ENCODE peak calls at places on chromosomes 3 and 15, in six cellular contexts. F, A, C, T, B and M are unnamed samples.

GRCh38 chr3:104273046-104273649 is 1093.6 kb upstream of the ALCAM start:
- DNase-seq in B (peak), C (no peak), T (no peak), A (no peak), F (peak), M (no peak)

GRCh38 chr3:146449076-146449475 is 20.3 kb downstream of the PLSCR2 start:
- DNase-seq in C (no peak), T (no peak), A (no peak), B (no peak), F (no peak), M (no peak)

GRCh38 chr15:90871716-90872480 is 3.5 kb downstream of the FURIN start:
- DNase-seq in T (no peak), B (peak), F (peak), A (no peak), C (no peak), M (no peak)

GRCh38 chr3:162217603-162218002 is 721.0 kb downstream of the OTOL1 start:
- DNase-seq in B (no peak), C (no peak), A (no peak), T (no peak), F (no peak), M (no peak)

GRCh38 chr3:131735121-131735520 is 232.3 kb upstream of the MRPL3 start:
- DNase-seq in C (no peak), A (no peak), F (no peak), T (no peak), B (no peak), M (no peak)

GRCh38 chr3:110413807-110414748 is 657.5 kb upstream of the NECTIN3 start:
- DNase-seq in B (peak), T (no peak), C (no peak), A (no peak), F (no peak), M (no peak)

GRCh38 chr3:122902326-122902725 is 107.5 kb downstream of the SLC49A4 start:
- DNase-seq in A (no peak), C (no peak), T (no peak), F (no peak), B (no peak), M (no peak)

GRCh38 chr15:36161108-36161507 is 418.3 kb upstream of the CDIN1 start:
- DNase-seq in B (no peak), T (no peak), F (no peak), C (no peak), A (no peak), M (no peak)

GRCh38 chr3:125068265-125068664 is 12.5 kb upstream of the HEG1 start:
- DNase-seq in B (no peak), C (no peak), A (no peak), T (no peak), F (no peak), M (no peak)